ENCODE peak calls at places on chromosome 15, in four cellular contexts. One of them, this sample, is unnamed.

GRCh38 chr15:79004336-79004735 is 59.5 kb upstream of the CTSH start:
- DNase-seq in stomach: no peak
- DNase-seq in tibial artery: no peak
- DNase-seq in foreskin fibroblast: peak; percentile 68
- DNase-seq in this sample: no peak

GRCh38 chr15:77143606-77144005 is 72.7 kb upstream of the TSPAN3 start:
- DNase-seq in stomach: no peak
- DNase-seq in foreskin fibroblast: no peak
- DNase-seq in tibial artery: no peak
- DNase-seq in this sample: no peak

GRCh38 chr15:79431636-79432344 is at the start of gene MINAR1:
- DNase-seq in stomach: no peak
- DNase-seq in foreskin fibroblast: peak; percentile 66
- DNase-seq in tibial artery: no peak
- DNase-seq in this sample: no peak

GRCh38 chr15:69035205-69035917 is 20.9 kb downstream of the NOX5 start:
- DNase-seq in tibial artery: no peak
- DNase-seq in stomach: peak; percentile 56
- DNase-seq in foreskin fibroblast: peak; percentile 23
- DNase-seq in this sample: no peak

GRCh38 chr15:76565366-76565765 is 228.8 kb downstream of the ISL2 start:
- DNase-seq in foreskin fibroblast: no peak
- DNase-seq in stomach: no peak
- DNase-seq in tibial artery: no peak
- DNase-seq in this sample: peak; percentile 26

GRCh38 chr15:75198560-75199346 is 2.9 kb upstream of the C15orf39 start:
- DNase-seq in stomach: no peak
- DNase-seq in foreskin fibroblast: no peak
- DNase-seq in tibial artery: no peak
- DNase-seq in this sample: no peak

GRCh38 chr15:97504031-97504430 is 456.5 kb upstream of the ARRDC4 start:
- DNase-seq in tibial artery: no peak
- DNase-seq in foreskin fibroblast: peak; percentile 75
- DNase-seq in stomach: no peak
- DNase-seq in this sample: peak; percentile 27

GRCh38 chr15:83287541-83288027 is 3.1 kb upstream of the BNC1 start:
- DNase-seq in tibial artery: no peak
- DNase-seq in stomach: no peak
- DNase-seq in foreskin fibroblast: peak; percentile 95
- DNase-seq in this sample: peak; percentile 96

GRCh38 chr15:61764141-61764540 is 296.1 kb downstream of the VPS13C start:
- DNase-seq in stomach: no peak
- DNase-seq in tibial artery: no peak
- DNase-seq in foreskin fibroblast: peak; percentile 75
- DNase-seq in this sample: no peak

GRCh38 chr15:100780208-100780800 is 99.3 kb upstream of the ALDH1A3 start:
- DNase-seq in foreskin fibroblast: no peak
- DNase-seq in tibial artery: peak; percentile 53
- DNase-seq in stomach: no peak
- DNase-seq in this sample: no peak

GRCh38 chr15:62896969-62897486 is 145.5 kb upstream of the TPM1 start:
- DNase-seq in stomach: peak; percentile 88
- DNase-seq in tibial artery: peak; percentile 95
- DNase-seq in foreskin fibroblast: peak; percentile 99
- DNase-seq in this sample: peak; percentile 99

GRCh38 chr15:75669191-75669878 is 21.6 kb downstream of the SNX33 start:
- DNase-seq in tibial artery: no peak
- DNase-seq in foreskin fibroblast: peak; percentile 49
- DNase-seq in stomach: peak; percentile 45
- DNase-seq in this sample: no peak

GRCh38 chr15:69478259-69478687 is 25.7 kb downstream of the RPLP1 start:
- DNase-seq in foreskin fibroblast: peak; percentile 59
- DNase-seq in stomach: peak; percentile 68
- DNase-seq in tibial artery: no peak
- DNase-seq in this sample: peak; percentile 39

GRCh38 chr15:75149911-75150709 is 51.6 kb upstream of the C15orf39 start:
- DNase-seq in foreskin fibroblast: peak; percentile 92
- DNase-seq in stomach: no peak
- DNase-seq in tibial artery: no peak
- DNase-seq in this sample: no peak

GRCh38 chr15:51336011-51336410 is 2.4 kb downstream of the CYP19A1 start:
- DNase-seq in foreskin fibroblast: peak; percentile 19
- DNase-seq in tibial artery: peak; percentile 58
- DNase-seq in stomach: no peak
- DNase-seq in this sample: no peak

GRCh38 chr15:23566070-23567050 is 886 bp downstream of the MKRN3 start:
- DNase-seq in stomach: no peak
- DNase-seq in tibial artery: no peak
- DNase-seq in foreskin fibroblast: peak; percentile 28
- DNase-seq in this sample: peak; percentile 15

GRCh38 chr15:93088200-93088980 is 621 bp downstream of the RGMA start:
- DNase-seq in foreskin fibroblast: peak; percentile 45
- DNase-seq in tibial artery: no peak
- DNase-seq in stomach: no peak
- DNase-seq in this sample: no peak

GRCh38 chr15:73578036-73578435 is 55.2 kb downstream of the NPTN start:
- DNase-seq in tibial artery: no peak
- DNase-seq in stomach: no peak
- DNase-seq in foreskin fibroblast: no peak
- DNase-seq in this sample: no peak

GRCh38 chr15:94387442-94387841 is 156.1 kb downstream of the MCTP2 start:
- DNase-seq in tibial artery: no peak
- DNase-seq in stomach: no peak
- DNase-seq in foreskin fibroblast: no peak
- DNase-seq in this sample: no peak

GRCh38 chr15:75452364-75452967 is 976 bp upstream of the SIN3A start:
- DNase-seq in foreskin fibroblast: peak; percentile 93
- DNase-seq in tibial artery: peak; percentile 95
- DNase-seq in stomach: peak; percentile 90
- DNase-seq in this sample: peak; percentile 60

GRCh38 chr15:36282821-36283220 is 296.6 kb upstream of the CDIN1 start:
- DNase-seq in foreskin fibroblast: no peak
- DNase-seq in stomach: no peak
- DNase-seq in tibial artery: no peak
- DNase-seq in this sample: no peak

GRCh38 chr15:77112819-77113569 is 42.1 kb upstream of the TSPAN3 start:
- DNase-seq in foreskin fibroblast: peak; percentile 31
- DNase-seq in tibial artery: no peak
- DNase-seq in stomach: no peak
- DNase-seq in this sample: no peak

GRCh38 chr15:88890495-88890894 is 4.8 kb downstream of the HAPLN3 start:
- DNase-seq in stomach: no peak
- DNase-seq in tibial artery: no peak
- DNase-seq in foreskin fibroblast: peak; percentile 42
- DNase-seq in this sample: no peak

GRCh38 chr15:50542051-50542450 is 4.4 kb downstream of the USP50 start:
- DNase-seq in stomach: no peak
- DNase-seq in foreskin fibroblast: peak; percentile 92
- DNase-seq in tibial artery: no peak
- DNase-seq in this sample: no peak

GRCh38 chr15:55784284-55784683 is 41.3 kb upstream of the PRTG start:
- DNase-seq in stomach: no peak
- DNase-seq in foreskin fibroblast: no peak
- DNase-seq in tibial artery: no peak
- DNase-seq in this sample: no peak

GRCh38 chr15:89075121-89075640 is 13.1 kb upstream of the ABHD2 start:
- DNase-seq in stomach: no peak
- DNase-seq in foreskin fibroblast: no peak
- DNase-seq in tibial artery: no peak
- DNase-seq in this sample: no peak

GRCh38 chr15:79172032-79172481 is 81.5 kb upstream of the RASGRF1 start:
- DNase-seq in stomach: no peak
- DNase-seq in foreskin fibroblast: no peak
- DNase-seq in tibial artery: no peak
- DNase-seq in this sample: no peak

GRCh38 chr15:33021806-33022389 is 172.6 kb downstream of the FMN1 start:
- DNase-seq in foreskin fibroblast: peak; percentile 83
- DNase-seq in stomach: no peak
- DNase-seq in tibial artery: no peak
- DNase-seq in this sample: peak; percentile 57

GRCh38 chr15:70608156-70608555 is 155.2 kb downstream of the UACA start:
- DNase-seq in foreskin fibroblast: no peak
- DNase-seq in stomach: no peak
- DNase-seq in tibial artery: no peak
- DNase-seq in this sample: peak; percentile 83

DNA sequence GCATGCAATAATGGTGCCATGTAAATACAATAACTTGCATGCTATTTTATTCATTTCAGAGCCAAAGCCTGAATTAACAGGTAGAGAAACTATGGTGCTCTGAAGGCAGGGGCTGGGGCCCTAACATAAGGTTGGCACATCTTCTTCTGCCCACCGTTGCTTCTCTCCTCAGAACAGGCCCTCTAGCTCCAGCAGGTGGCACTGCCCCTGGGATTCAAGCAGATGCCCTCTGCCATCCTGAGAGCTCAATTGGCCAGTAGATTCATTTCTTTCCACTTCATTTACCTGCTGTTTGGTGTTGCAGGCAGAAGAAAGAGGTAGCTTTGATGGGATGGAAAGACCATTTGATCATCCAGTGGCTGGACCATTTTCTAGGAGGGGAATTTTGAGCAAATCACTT is 130.5 kb downstream of the FOXB1 start:
- DNase-seq in stomach: no peak
- DNase-seq in foreskin fibroblast: peak; percentile 10
- DNase-seq in tibial artery: no peak
- DNase-seq in this sample: no peak
- TF ChIP-seq CTCF in stomach: no peak
- TF ChIP-seq CTCF in foreskin fibroblast: peak; percentile 8
- TF ChIP-seq CTCF in tibial artery: no peak
- TF ChIP-seq CTCF in this sample: no peak

GRCh38 chr15:66659384-66659783 is 42.7 kb upstream of the SMAD6 start:
- DNase-seq in foreskin fibroblast: no peak
- DNase-seq in stomach: no peak
- DNase-seq in tibial artery: no peak
- DNase-seq in this sample: no peak

GRCh38 chr15:66663664-66664063 is 38.4 kb upstream of the SMAD6 start:
- DNase-seq in foreskin fibroblast: no peak
- DNase-seq in stomach: no peak
- DNase-seq in tibial artery: no peak
- DNase-seq in this sample: no peak

GRCh38 chr15:66658855-66659254 is 43.2 kb upstream of the SMAD6 start:
- DNase-seq in stomach: no peak
- DNase-seq in tibial artery: no peak
- DNase-seq in foreskin fibroblast: no peak
- DNase-seq in this sample: no peak

GRCh38 chr15:66661432-66662096 is 40.5 kb upstream of the SMAD6 start:
- DNase-seq in foreskin fibroblast: no peak
- DNase-seq in stomach: no peak
- DNase-seq in tibial artery: peak; percentile 73
- DNase-seq in this sample: no peak

DNA sequence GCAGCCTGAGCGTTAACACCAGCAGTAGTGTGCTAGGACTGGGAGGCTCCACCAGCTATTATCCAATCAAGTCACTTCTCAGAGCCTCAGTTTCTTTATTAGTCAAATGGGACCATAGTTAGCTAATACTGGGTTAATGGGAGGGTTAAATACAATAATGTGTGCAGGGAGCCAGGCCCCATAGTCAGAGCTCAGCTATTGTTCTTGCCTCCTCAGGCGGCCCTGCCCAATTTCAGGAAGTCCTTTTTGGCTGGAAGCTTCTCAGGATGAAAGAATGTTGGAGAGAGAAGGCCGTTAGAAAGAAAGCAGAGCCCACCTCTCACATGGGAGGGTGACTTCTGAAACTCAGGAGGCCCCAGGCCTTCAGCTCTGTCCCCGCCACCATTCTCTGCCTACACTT is 39.5 kb upstream of the SMAD6 start:
- DNase-seq in foreskin fibroblast: no peak
- DNase-seq in stomach: no peak
- DNase-seq in tibial artery: no peak
- DNase-seq in this sample: no peak
- TF ChIP-seq CTCF in foreskin fibroblast: no peak
- TF ChIP-seq CTCF in stomach: no peak
- TF ChIP-seq CTCF in tibial artery: no peak
- TF ChIP-seq CTCF in this sample: no peak

GRCh38 chr15:87816811-87817210 is 439.7 kb downstream of the NTRK3 start:
- DNase-seq in tibial artery: no peak
- DNase-seq in foreskin fibroblast: peak; percentile 96
- DNase-seq in stomach: no peak
- DNase-seq in this sample: peak; percentile 52

GRCh38 chr15:87816016-87816415 is 440.5 kb downstream of the NTRK3 start:
- DNase-seq in foreskin fibroblast: peak; percentile 42
- DNase-seq in stomach: no peak
- DNase-seq in tibial artery: no peak
- DNase-seq in this sample: no peak

DNA sequence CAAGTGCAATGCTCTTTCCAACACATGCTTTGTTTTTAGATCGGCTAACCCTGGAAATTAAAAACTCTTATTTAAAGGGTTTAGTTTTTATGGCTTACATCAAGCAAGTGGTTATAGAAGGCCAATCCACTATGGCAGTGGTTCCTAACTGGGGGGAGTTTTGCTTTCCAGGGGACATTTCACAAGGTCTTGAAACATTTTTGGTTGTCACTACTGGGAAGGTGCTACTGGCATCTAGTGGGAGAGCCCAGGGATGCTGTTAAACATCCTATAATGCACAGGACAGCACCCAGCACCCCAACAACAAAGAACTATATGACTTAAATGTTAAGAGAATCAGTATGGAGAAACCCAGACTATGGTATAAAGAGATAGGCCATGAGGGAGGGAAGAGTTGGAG is 439.0 kb downstream of the NTRK3 start:
- DNase-seq in foreskin fibroblast: peak; percentile 47
- DNase-seq in tibial artery: no peak
- DNase-seq in stomach: no peak
- DNase-seq in this sample: no peak
- TF ChIP-seq CTCF in foreskin fibroblast: peak; percentile 12
- TF ChIP-seq CTCF in tibial artery: no peak
- TF ChIP-seq CTCF in stomach: no peak
- TF ChIP-seq CTCF in this sample: peak; percentile 4

DNA sequence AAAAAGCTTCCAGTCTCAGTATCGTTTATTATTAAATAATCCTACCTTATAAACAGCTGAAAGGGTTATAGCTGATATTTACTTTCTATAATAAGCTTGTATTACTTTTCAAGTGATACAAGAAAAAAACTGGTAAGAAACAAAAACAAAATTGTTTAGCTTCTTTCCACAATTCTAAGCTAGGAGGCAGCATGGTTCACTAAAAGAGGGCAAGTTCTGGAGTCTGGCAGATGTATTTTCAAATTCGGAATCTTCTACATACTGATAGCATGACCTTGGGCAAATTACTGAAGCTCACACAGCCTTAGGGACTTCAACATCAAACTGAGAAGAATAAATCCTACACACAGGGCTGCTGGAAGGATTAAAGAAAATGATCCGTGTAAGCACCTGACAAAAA is 15.4 kb downstream of the C15orf62 start:
- DNase-seq in foreskin fibroblast: no peak
- DNase-seq in stomach: no peak
- DNase-seq in tibial artery: no peak
- DNase-seq in this sample: no peak
- TF ChIP-seq CTCF in foreskin fibroblast: no peak
- TF ChIP-seq CTCF in stomach: no peak
- TF ChIP-seq CTCF in tibial artery: no peak
- TF ChIP-seq CTCF in this sample: no peak

This sample was measured in astrocyte of the cerebellum.